ENCODE peak calls at places on chromosome 17, in five cellular contexts. Q is A549, K is fibroblast of lung, X is left ventricle myocardium inferior, U is cardiac fibroblast. P is an unnamed sample.

GRCh38 chr17:63984206-63984605 is 11.5 kb upstream of the SCN4A start:
- DNase-seq in Q (no peak), K (peak), X (no peak), U (peak), P (peak)

GRCh38 chr17:29458066-29458465 is 67.9 kb downstream of the TAOK1 start:
- DNase-seq in Q (no peak), K (peak), X (no peak), U (no peak), P (no peak)

GRCh38 chr17:78138204-78139060 is 7.8 kb upstream of the C17orf99 start:
- DNase-seq in Q (no peak), K (no peak), X (no peak), U (no peak), P (no peak)

GRCh38 chr17:77363821-77364361 is 223.1 kb downstream of the SEC14L1 start:
- DNase-seq in Q (no peak), K (peak), X (peak), U (peak), P (peak)

GRCh38 chr17:41151525-41151924 is 1.9 kb upstream of the KRTAP4-5 start:
- DNase-seq in Q (no peak), K (no peak), X (no peak), U (no peak), P (no peak)

GRCh38 chr17:34254651-34255380 is at the start of gene CCL2:
- DNase-seq in Q (peak), K (peak), X (peak), U (peak), P (peak)

GRCh38 chr17:38616361-38616760 is 10.6 kb upstream of the SRCIN1 start:
- DNase-seq in Q (no peak), K (no peak), X (no peak), U (no peak), P (no peak)

GRCh38 chr17:79850571-79851460 is 11.6 kb upstream of the CBX4 start:
- DNase-seq in Q (peak), K (peak), X (no peak), U (no peak), P (peak)

GRCh38 chr17:64505320-64506200 is 529 bp downstream of the DDX5 start:
- DNase-seq in Q (peak), K (peak), X (peak), U (peak), P (peak)

GRCh38 chr17:12814718-12815117 is 25.4 kb downstream of the ARHGAP44 start:
- DNase-seq in Q (no peak), K (no peak), X (no peak), U (no peak), P (no peak)

GRCh38 chr17:59378621-59379194 is 47.3 kb downstream of the YPEL2 start:
- DNase-seq in Q (no peak), K (peak), X (no peak), U (peak), P (peak)

GRCh38 chr17:28325221-28325620 is 6.2 kb downstream of the TMEM97 start:
- DNase-seq in Q (no peak), K (no peak), X (no peak), U (no peak), P (no peak)

GRCh38 chr17:27733771-27734170 is 66.6 kb downstream of the NOS2 start:
- DNase-seq in Q (no peak), K (no peak), X (no peak), U (no peak), P (no peak)

GRCh38 chr17:48642059-48642842 is 16.1 kb upstream of the HOXB9 start:
- DNase-seq in Q (peak), K (no peak), X (no peak), U (no peak), P (no peak)

GRCh38 chr17:17843096-17843495 is 6.3 kb upstream of the SREBF1 start:
- DNase-seq in Q (no peak), K (no peak), X (no peak), U (no peak), P (no peak)

GRCh38 chr17:17841620-17842025 is 4.8 kb upstream of the SREBF1 start:
- DNase-seq in Q (no peak), K (no peak), X (peak), U (no peak), P (no peak)

GRCh38 chr17:17839792-17840707 is 3.3 kb upstream of the SREBF1 start:
- DNase-seq in Q (peak), K (peak), X (peak), U (peak), P (peak)

GRCh38 chr17:17842111-17842876 is 5.5 kb upstream of the SREBF1 start:
- DNase-seq in Q (no peak), K (no peak), X (no peak), U (no peak), P (no peak)

DNA sequence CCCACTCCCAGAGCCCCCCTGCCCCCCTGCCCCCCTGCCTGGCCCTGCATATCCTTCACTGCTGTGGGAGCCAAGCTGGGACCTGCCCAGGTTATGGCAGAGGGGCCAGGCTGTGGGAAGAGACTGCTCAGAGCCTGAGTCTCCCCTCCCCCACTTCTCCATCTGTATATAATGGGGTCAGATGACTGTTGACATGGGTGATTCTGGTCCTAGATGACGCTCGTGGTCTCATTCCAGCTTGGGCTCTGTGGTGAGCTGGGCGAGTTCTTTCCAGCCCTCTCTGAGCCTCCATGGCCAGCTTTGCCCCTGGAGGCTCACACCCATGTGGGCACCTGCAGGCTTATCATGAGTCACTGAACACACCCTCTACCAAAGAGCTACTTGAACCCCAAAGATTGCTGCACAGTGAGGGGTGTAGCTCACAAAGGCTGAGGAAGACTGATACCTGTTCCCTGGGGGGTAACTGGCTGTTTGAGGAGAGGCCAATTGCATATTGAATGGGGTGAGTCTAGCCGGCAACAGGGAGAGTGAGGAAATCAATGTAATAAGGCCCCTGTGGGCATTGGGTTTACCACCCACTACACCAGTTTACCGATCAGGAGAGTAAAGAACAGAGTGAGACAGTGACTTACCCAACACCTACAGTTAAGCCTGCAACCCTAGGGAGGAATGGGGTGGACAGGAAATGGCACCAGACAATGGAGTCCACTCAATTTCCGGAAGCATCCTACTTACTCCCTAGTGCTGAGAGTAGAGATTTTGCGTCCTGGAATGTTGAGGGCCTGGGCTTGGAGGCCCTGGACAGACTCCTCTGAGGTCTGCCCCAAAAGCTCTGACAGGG is 4.2 kb upstream of the SREBF1 start:
- DNase-seq in Q (no peak), K (peak), X (no peak), U (peak), P (peak)
- H3K4me3 ChIP-seq in Q (peak), K (no peak), X (peak), U (no peak), P (no peak)

DNA sequence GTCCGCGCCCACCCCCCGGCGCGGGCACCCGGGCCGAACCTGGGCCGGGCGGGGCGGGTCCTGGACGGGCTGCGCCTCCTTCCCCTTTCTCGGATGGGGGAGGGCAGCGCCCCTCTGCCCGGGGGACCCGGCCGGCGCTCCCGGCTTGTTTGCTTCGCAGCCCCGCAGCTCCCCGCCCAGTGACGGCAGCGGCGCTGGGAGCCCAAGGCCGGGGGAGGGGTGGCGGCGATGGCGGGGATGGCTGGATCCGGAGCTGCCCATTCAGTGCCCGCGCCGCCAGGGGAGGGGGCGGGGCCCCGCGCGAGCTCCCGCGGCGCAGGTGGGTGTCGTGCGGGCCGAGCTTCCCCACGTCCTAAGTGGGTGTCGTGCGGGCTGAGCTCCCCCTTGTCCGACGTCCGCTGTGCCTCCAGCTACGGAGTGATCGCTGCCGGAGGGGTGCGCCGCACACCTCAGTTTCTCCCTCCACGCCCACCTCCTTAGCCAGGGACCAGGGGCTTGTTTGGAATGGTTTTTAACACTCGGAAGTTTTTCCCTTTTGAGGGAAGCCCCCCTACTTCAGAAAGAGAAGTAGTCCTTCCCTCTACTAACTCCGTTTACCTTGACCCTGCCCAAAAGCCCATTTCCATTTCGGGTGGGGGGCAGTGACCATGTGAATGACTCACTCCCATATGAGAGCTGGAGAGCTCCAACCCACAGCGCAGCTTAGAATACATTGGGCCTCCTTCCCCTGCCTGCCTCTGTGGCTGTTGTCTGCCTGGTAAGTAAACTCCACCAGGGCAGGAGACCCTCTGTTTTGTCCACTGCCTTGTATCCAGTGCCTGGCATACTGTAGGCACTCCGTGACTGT is 733 bp downstream of the SGSM2 start:
- DNase-seq in Q (peak), K (peak), X (peak), U (peak), P (peak)
- TF ChIP-seq CTCF in Q (no peak), K (no peak), X (peak), U (no peak), P (no peak)

GRCh38 chr17:6752068-6752909 is 3.6 kb upstream of the XAF1 start:
- DNase-seq in Q (no peak), K (peak), X (no peak), U (peak), P (peak)
- H3K4me3 ChIP-seq in Q (no peak), K (no peak), X (peak), U (no peak), P (no peak)

DNA sequence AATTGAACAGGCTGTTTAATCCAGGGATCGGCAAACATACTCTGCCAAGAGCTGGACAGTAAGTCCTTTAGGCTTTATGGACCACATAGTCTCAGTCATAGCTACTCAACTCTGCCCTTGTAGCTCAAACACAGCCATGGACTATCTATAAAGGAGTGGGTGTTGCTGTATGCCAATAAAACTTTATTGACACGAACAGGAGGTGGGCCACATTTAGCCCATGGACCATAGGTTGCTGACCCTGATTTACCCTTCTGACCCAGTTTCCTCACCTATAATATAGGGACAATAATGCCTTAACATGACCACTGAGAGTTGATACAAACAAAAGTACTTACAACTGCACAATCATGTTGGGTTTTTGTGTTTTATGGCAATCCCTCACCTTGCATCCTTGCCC is 257.0 kb upstream of the SDK2 start:
- DNase-seq in Q (no peak), K (no peak), X (no peak), U (no peak), P (no peak)
- TF ChIP-seq CTCF in Q (no peak), K (no peak), X (no peak), U (no peak), P (no peak)

GRCh38 chr17:50918071-50918932 is 52.1 kb upstream of the TOB1 start:
- DNase-seq in Q (no peak), K (no peak), X (no peak), U (no peak), P (no peak)

GRCh38 chr17:50920041-50920410 is 53.9 kb upstream of the TOB1 start:
- DNase-seq in Q (peak), K (no peak), X (no peak), U (no peak), P (no peak)

GRCh38 chr17:50918933-50919296 is 52.8 kb upstream of the TOB1 start:
- DNase-seq in Q (no peak), K (no peak), X (no peak), U (peak), P (peak)

GRCh38 chr17:50920891-50921595 is 54.9 kb upstream of the TOB1 start:
- DNase-seq in Q (no peak), K (no peak), X (no peak), U (no peak), P (no peak)

GRCh38 chr17:50919321-50920040 is 53.3 kb upstream of the TOB1 start:
- DNase-seq in Q (peak), K (peak), X (peak), U (peak), P (peak)
- H3K4me3 ChIP-seq in Q (no peak), K (no peak), X (no peak), U (no peak), P (no peak)

GRCh38 chr17:43999024-43999423 is 5.4 kb upstream of the NAGS start:
- DNase-seq in Q (no peak), K (no peak), X (no peak), U (no peak), P (no peak)

GRCh38 chr17:44001461-44001920 is 2.9 kb upstream of the NAGS start:
- DNase-seq in Q (no peak), K (no peak), X (no peak), U (no peak), P (no peak)

GRCh38 chr17:44000871-44001460 is 3.5 kb upstream of the NAGS start:
- DNase-seq in Q (no peak), K (no peak), X (no peak), U (no peak), P (no peak)

GRCh38 chr17:43998552-43998951 is 5.9 kb upstream of the NAGS start:
- DNase-seq in Q (no peak), K (peak), X (no peak), U (peak), P (peak)

DNA sequence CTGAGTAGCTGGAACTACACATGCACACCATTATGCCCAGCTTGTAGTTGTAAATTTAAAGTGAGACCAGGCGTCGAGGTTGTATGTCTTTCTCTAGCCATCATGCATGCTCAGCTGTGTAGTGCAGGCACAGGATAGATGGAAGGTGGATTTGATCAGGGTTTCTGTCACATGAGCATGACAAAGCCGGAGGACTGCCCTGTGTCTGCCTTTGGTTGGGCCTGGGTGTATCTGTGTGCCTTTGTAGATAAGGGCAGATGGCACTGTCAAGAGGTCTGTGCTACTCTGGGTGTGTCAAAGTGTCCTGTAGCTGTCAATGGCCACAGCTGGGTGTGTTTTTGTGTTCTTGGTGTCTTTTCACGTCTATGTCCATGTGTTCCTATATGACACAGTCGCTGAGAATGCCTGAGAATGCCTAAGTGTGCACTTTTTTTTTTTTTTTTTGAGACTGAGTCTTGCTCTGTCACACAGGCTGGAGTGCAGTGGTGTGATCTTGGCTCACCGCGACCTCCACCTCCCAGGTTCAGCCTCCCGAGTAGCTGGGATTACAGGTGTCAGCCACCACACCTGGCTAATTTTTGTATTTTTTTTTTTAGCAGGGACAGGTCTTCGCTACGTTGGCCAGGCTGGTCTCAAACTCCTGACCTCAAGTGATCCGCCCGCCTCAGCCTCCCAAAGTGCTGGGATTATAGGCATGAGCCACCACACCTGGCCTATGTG is 4.1 kb upstream of the NAGS start:
- DNase-seq in Q (no peak), K (no peak), X (no peak), U (no peak), P (no peak)
- TF ChIP-seq CTCF in Q (no peak), K (no peak), X (no peak), U (no peak), P (no peak)

DNA sequence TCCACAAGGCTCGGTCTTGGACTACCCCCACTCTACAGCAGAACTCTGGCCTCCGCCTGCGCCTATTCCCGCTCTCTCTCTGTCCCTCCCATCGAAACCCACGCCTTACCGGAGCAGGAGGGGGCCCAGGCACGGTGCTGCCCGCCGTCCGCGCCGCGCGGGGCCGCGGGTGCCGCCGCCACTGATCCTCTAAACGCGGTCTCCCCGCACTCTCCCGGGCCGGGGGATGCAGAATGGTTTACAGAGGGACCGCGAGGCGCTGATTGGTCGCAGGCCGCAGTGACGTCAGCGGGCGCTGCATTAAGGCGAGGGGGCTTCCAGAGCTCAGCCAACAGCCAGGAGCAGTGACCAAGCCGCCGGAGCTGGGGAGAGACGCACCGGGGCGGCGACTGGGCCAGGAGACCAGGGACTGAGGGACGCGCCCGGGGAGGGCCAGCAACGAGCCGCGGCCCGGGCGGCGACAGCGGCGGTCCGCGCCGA is 780 bp upstream of the LHX1 start:
- DNase-seq in Q (no peak), K (no peak), X (no peak), U (no peak), P (no peak)
- H3K4me3 ChIP-seq in Q (peak), K (no peak), X (peak), U (no peak), P (no peak)

DNA sequence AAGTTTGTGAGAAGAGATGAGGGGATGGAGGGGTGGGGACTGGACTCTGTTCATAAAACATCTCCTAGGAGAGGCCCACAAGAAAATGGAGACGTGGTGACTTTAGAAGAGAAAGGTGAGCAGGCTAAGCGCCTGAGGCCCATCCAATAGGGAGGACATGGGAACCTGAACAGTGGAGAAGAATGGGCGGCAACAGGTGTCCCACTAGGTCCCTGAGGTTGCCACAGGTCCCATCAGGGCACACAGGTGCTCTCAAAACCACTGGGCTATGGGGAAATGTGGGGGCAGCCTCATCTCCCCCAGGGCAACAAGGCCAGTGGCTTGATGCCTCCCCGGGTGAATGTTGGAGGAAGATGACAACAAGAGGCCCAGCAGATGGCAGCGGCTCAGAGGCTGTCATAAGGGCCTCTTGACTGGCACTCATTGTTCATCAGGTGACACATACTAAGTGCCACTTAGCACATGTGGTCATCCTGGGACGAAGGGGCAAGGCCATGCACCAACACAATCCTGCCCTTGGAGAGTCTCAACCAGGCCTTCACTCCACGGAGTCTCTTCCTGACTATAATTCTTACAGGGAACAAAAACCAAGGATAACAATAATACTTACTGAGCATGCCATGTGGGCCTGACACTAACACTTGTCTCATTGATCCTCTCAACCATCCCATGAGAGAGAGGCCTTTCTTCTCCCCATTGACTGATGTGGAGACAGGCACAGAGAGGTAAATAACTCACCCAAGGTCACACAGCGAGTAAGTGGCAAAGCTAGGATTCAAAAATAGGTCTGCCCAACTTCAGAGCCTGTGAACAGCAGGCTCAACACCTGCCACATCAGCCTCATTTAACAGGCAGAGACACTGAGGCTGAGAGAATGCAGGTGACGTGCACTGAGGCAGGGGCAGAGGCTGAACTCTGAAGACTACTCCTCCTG is 38.0 kb downstream of the CUEDC1 start:
- DNase-seq in Q (no peak), K (no peak), X (peak), U (no peak), P (no peak)
- TF ChIP-seq CTCF in Q (peak), K (no peak), X (no peak), U (no peak), P (no peak)

GRCh38 chr17:71668807-71669206 is 452.0 kb upstream of the SOX9 start:
- DNase-seq in Q (no peak), K (no peak), X (no peak), U (no peak), P (no peak)

GRCh38 chr17:71666047-71666446 is 454.8 kb upstream of the SOX9 start:
- DNase-seq in Q (no peak), K (no peak), X (no peak), U (no peak), P (no peak)

GRCh38 chr17:71667661-71668060 is 453.2 kb upstream of the SOX9 start:
- DNase-seq in Q (no peak), K (no peak), X (no peak), U (no peak), P (no peak)

GRCh38 chr17:71664867-71665266 is 456.0 kb upstream of the SOX9 start:
- DNase-seq in Q (no peak), K (no peak), X (no peak), U (no peak), P (no peak)
- H3K4me3 ChIP-seq in Q (no peak), K (no peak), X (no peak), U (no peak), P (no peak)